ENCODE peak calls at places on chromosomes 4 and X, in eight cellular contexts. E, Y, Q, V, T, F, L and P are unnamed samples.

GRCh38 chr4:155582971-155583437 is 83.6 kb upstream of the GUCY1A1 start:
- DNase-seq in E (no peak), Y (peak), Q (peak), V (no peak), T (no peak), F (no peak), L (no peak), P (no peak)

GRCh38 chrX:55874807-55875206 is 157.3 kb downstream of the RRAGB start:
- DNase-seq in E (no peak), Y (no peak), Q (no peak), V (no peak), T (no peak), F (no peak), L (no peak), P (no peak)

GRCh38 chrX:129721870-129722269 is 16.9 kb upstream of the XPNPEP2 start:
- DNase-seq in E (no peak), Y (no peak), Q (no peak), V (no peak), T (no peak), F (no peak), L (no peak), P (no peak)

GRCh38 chr4:165207016-165207430 is 338 bp upstream of the KLHL2 start:
- DNase-seq in E (no peak), Y (peak), Q (peak), V (peak), T (no peak), F (no peak), L (no peak), P (no peak)

GRCh38 chrX:41932885-41933284 is 9.5 kb upstream of the CASK start:
- DNase-seq in E (no peak), Y (no peak), Q (no peak), V (no peak), T (no peak), F (no peak), L (no peak), P (no peak)

GRCh38 chrX:74015379-74016019 is 288.5 kb upstream of the ZCCHC13 start:
- DNase-seq in E (peak), Y (peak), Q (peak), V (peak), T (peak), F (no peak), L (peak), P (peak)

GRCh38 chrX:17792842-17793241 is 55.5 kb downstream of the SCML1 start:
- DNase-seq in E (no peak), Y (no peak), Q (no peak), V (no peak), T (no peak), F (no peak), L (peak), P (no peak)

GRCh38 chrX:29477878-29478277 is 737.5 kb upstream of the MAGEB2 start:
- DNase-seq in E (no peak), Y (no peak), Q (no peak), V (no peak), T (no peak), F (no peak), L (no peak), P (no peak)

GRCh38 chr4:6268650-6269399 is 825 bp upstream of the WFS1 start:
- DNase-seq in E (no peak), Y (no peak), Q (no peak), V (no peak), T (no peak), F (no peak), L (no peak), P (no peak)

GRCh38 chr4:145709843-145710242 is 29.9 kb downstream of the C4orf51 start:
- DNase-seq in E (no peak), Y (peak), Q (peak), V (no peak), T (no peak), F (no peak), L (no peak), P (no peak)

GRCh38 chr4:48902266-48902665 is 4.3 kb downstream of the OCIAD2 start:
- DNase-seq in E (no peak), Y (peak), Q (peak), V (no peak), T (no peak), F (no peak), L (no peak), P (no peak)

GRCh38 chrX:154029439-154029838 is 9.7 kb upstream of the IRAK1 start:
- DNase-seq in E (no peak), Y (no peak), Q (no peak), V (peak), T (no peak), F (peak), L (no peak), P (no peak)

GRCh38 chrX:38891641-38892413 is 90.6 kb downstream of the MID1IP1 start:
- DNase-seq in E (no peak), Y (no peak), Q (no peak), V (no peak), T (no peak), F (no peak), L (no peak), P (no peak)

GRCh38 chrX:33908074-33908473 is 224.0 kb downstream of the FAM47A start:
- DNase-seq in E (no peak), Y (no peak), Q (no peak), V (no peak), T (no peak), F (no peak), L (no peak), P (no peak)

GRCh38 chr4:175511861-175512260 is 300.2 kb downstream of the GPM6A start:
- DNase-seq in E (no peak), Y (no peak), Q (no peak), V (no peak), T (no peak), F (no peak), L (no peak), P (no peak)

GRCh38 chr4:126004936-126005335 is 690.2 kb downstream of the FAT4 start:
- DNase-seq in E (no peak), Y (peak), Q (peak), V (no peak), T (no peak), F (no peak), L (peak), P (no peak)

GRCh38 chrX:108397627-108398392 is 40.4 kb downstream of the COL4A6 start:
- DNase-seq in E (no peak), Y (peak), Q (peak), V (no peak), T (no peak), F (no peak), L (no peak), P (no peak)

GRCh38 chrX:84187501-84188319 is at the start of gene RPS6KA6:
- DNase-seq in E (no peak), Y (peak), Q (no peak), V (peak), T (peak), F (peak), L (peak), P (peak)

GRCh38 chr4:143382539-143382938 is 45.9 kb downstream of the GAB1 start:
- DNase-seq in E (no peak), Y (peak), Q (peak), V (no peak), T (no peak), F (no peak), L (no peak), P (no peak)

GRCh38 chr4:109730294-109731051 is 603 bp upstream of the PLA2G12A start:
- DNase-seq in E (no peak), Y (peak), Q (peak), V (peak), T (peak), F (peak), L (peak), P (peak)

GRCh38 chr4:113758361-113758760 is 3.2 kb downstream of the CAMK2D start:
- DNase-seq in E (no peak), Y (peak), Q (no peak), V (no peak), T (no peak), F (no peak), L (no peak), P (no peak)

DNA sequence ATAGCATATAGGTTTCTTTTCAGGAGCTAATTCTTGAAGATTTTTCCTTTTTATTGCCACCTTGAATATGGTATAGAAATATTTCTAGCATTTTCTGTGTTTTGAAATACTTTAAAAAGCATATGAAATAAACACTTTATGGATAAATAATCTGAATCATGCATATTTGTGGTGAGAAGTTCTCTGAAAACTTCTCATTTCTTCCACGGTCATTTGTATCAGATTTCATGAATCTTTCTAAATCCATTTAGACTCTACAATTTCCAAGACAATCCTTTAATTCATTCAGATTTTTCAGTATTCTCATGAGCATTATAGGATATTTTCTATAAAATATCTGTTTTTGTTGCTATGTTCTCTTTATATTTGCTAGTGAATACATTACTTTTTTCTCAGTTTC is 16.2 kb upstream of the CA5B start:
- DNase-seq in E (no peak), Y (no peak), Q (no peak), V (no peak), T (no peak), F (no peak), L (no peak), P (no peak)
- H3K4me3 ChIP-seq in E (no peak), Y (no peak), Q (no peak), V (no peak), T (no peak), F (no peak), L (no peak), P (no peak)

GRCh38 chr4:73620115-73620792 is at the start of gene RASSF6:
- DNase-seq in E (no peak), Y (no peak), Q (no peak), V (peak), T (no peak), F (peak), L (peak), P (no peak)
- H3K4me3 ChIP-seq in E (no peak), Y (peak), Q (peak), V (peak), T (no peak), F (peak), L (peak), P (no peak)

GRCh38 chr4:77193046-77193445 is 36.0 kb downstream of the CCNG2 start:
- DNase-seq in E (no peak), Y (no peak), Q (no peak), V (no peak), T (no peak), F (no peak), L (no peak), P (no peak)
- H3K4me3 ChIP-seq in E (peak), Y (no peak), Q (no peak), V (no peak), T (no peak), F (no peak), L (no peak), P (no peak)

DNA sequence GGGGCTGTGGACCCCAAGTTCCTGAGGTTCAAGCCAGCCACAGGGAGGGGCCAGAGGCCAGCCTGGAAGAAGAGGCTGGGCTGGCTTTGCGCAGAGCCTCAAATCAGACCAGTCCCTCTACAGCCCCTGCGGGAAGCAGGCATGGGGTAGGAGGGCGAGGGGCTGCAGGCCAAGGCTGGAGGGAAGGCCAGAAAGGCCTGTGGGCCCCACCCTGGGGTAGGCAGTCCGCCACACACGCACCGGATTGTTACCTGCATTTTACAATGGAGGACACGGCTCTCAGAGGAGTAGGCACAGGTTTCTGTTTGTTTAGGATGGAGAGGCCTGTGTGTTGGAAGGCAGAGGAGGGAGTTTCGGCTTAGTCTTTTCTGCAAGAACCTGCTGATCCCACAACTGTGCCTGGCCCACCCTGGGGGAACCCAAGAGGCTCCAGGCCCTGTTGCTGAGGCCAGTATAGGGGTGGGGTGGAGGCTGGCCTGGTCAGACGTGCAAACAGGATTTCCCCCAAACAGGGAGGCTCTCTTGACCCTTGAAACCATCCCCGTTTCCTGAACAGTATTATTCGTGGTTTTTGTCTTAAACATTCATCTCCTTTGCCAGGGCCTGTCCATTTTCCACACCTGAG is 659 bp upstream of the SLC49A3 start:
- DNase-seq in E (no peak), Y (no peak), Q (no peak), V (no peak), T (no peak), F (no peak), L (no peak), P (no peak)
- H3K4me3 ChIP-seq in E (no peak), Y (no peak), Q (peak), V (no peak), T (peak), F (no peak), L (no peak), P (no peak)

GRCh38 chr4:60805500-60806313 is 394.4 kb upstream of the ADGRL3 start:
- DNase-seq in E (no peak), Y (peak), Q (peak), V (peak), T (no peak), F (no peak), L (peak), P (peak)
- H3K4me3 ChIP-seq in E (no peak), Y (no peak), Q (no peak), V (no peak), T (no peak), F (no peak), L (no peak), P (no peak)